ENCODE peak calls at places on chromosomes 6 and 20, in four cellular contexts. C is WTC11, F is heart left ventricle, J is HL-60. I is an unnamed sample.

GRCh38 chr6:71902261-71902660 is 15.9 kb downstream of the RIMS1 start:
- DNase-seq in C (no peak), F (no peak), J (no peak), I (no peak)

GRCh38 chr20:39876974-39877615 is 811.9 kb downstream of the MAFB start:
- DNase-seq in C (no peak), F (no peak), J (no peak), I (no peak)

GRCh38 chr6:30265166-30265565 is 52.0 kb upstream of the TRIM26 start:
- DNase-seq in C (no peak), F (no peak), J (no peak), I (peak; percentile 29)

GRCh38 chr6:17679726-17680125 is 27.0 kb downstream of the NUP153 start:
- DNase-seq in C (peak; percentile 20), F (no peak), J (no peak), I (no peak)

GRCh38 chr6:4909063-4909645 is 94.7 kb downstream of the RPP40 start:
- DNase-seq in C (no peak), F (no peak), J (no peak), I (no peak)

GRCh38 chr20:32709528-32710121 is 33.6 kb downstream of the COMMD7 start:
- DNase-seq in C (no peak), F (no peak), J (no peak), I (no peak)

GRCh38 chr20:36183155-36183944 is 28.8 kb downstream of the EPB41L1 start:
- DNase-seq in C (no peak), F (no peak), J (no peak), I (no peak)

GRCh38 chr6:5782783-5783567 is 223.8 kb downstream of the NRN1 start:
- DNase-seq in C (no peak), F (peak; percentile 77), J (no peak), I (no peak)

GRCh38 chr6:121748850-121749249 is 313.4 kb downstream of the GJA1 start:
- DNase-seq in C (no peak), F (no peak), J (no peak), I (no peak)

GRCh38 chr20:59232618-59233017 is 67.8 kb upstream of the EDN3 start:
- DNase-seq in C (no peak), F (no peak), J (no peak), I (no peak)

GRCh38 chr6:78835817-78836216 is 31.5 kb upstream of the IRAK1BP1 start:
- DNase-seq in C (no peak), F (no peak), J (no peak), I (peak; percentile 13)

GRCh38 chr20:58546756-58547526 is 31.7 kb upstream of the APCDD1L start:
- DNase-seq in C (no peak), F (no peak), J (no peak), I (no peak)

GRCh38 chr20:46099491-46100287 is 9.9 kb upstream of the NCOA5 start:
- DNase-seq in C (peak; percentile 76), F (no peak), J (no peak), I (no peak)

GRCh38 chr20:22522701-22523100 is 61.7 kb downstream of the FOXA2 start:
- DNase-seq in C (no peak), F (no peak), J (no peak), I (no peak)

GRCh38 chr6:106473807-106474206 is 113.3 kb downstream of the CRYBG1 start:
- DNase-seq in C (no peak), F (no peak), J (no peak), I (peak; percentile 61)

GRCh38 chr6:55011034-55011433 is 163.3 kb upstream of the HCRTR2 start:
- DNase-seq in C (no peak), F (no peak), J (no peak), I (no peak)

GRCh38 chr6:134436950-134437349 is 119.0 kb upstream of the SGK1 start:
- DNase-seq in C (no peak), F (no peak), J (no peak), I (peak; percentile 41)

GRCh38 chr6:167401525-167402194 is 76.8 kb downstream of the TTLL2 start:
- DNase-seq in C (no peak), F (peak; percentile 54), J (no peak), I (no peak)

GRCh38 chr6:160261991-160262718 is 3.5 kb upstream of the SLC22A2 start:
- DNase-seq in C (no peak), F (peak; percentile 53), J (no peak), I (no peak)

GRCh38 chr20:24685736-24686135 is 216.3 kb downstream of the SYNDIG1 start:
- DNase-seq in C (no peak), F (no peak), J (no peak), I (no peak)

GRCh38 chr6:165231581-165232276 is 77.7 kb downstream of the C6orf118 start:
- DNase-seq in C (peak; percentile 15), F (no peak), J (no peak), I (peak; percentile 72)

GRCh38 chr20:63957004-63957689 is 931 bp upstream of the UCKL1 start:
- DNase-seq in C (peak; percentile 78), F (no peak), J (peak; percentile 73), I (peak; percentile 56)

GRCh38 chr6:147970970-147971369 is 371.7 kb upstream of the SASH1 start:
- DNase-seq in C (no peak), F (no peak), J (no peak), I (no peak)

GRCh38 chr6:151209071-151209831 is 30.5 kb upstream of the AKAP12 start:
- DNase-seq in C (no peak), F (no peak), J (no peak), I (no peak)

GRCh38 chr6:87870606-87871005 is 168.6 kb upstream of the AKIRIN2 start:
- DNase-seq in C (no peak), F (no peak), J (no peak), I (peak; percentile 6)

GRCh38 chr6:83511901-83512681 is at the start of gene PRSS35:
- DNase-seq in C (peak; percentile 85), F (peak; percentile 77), J (peak; percentile 46), I (peak; percentile 40)

GRCh38 chr6:111746983-111747773 is 126.1 kb downstream of the FYN start:
- DNase-seq in C (no peak), F (no peak), J (no peak), I (no peak)

GRCh38 chr6:122696079-122696478 is 83.4 kb upstream of the FABP7 start:
- DNase-seq in C (no peak), F (no peak), J (no peak), I (peak; percentile 66)

GRCh38 chr6:161139766-161140553 is 133.9 kb downstream of the AGPAT4 start:
- DNase-seq in C (no peak), F (no peak), J (no peak), I (no peak)

GRCh38 chr20:24610341-24611115 is 141.1 kb downstream of the SYNDIG1 start:
- DNase-seq in C (no peak), F (no peak), J (no peak), I (peak; percentile 29)

GRCh38 chr6:163955131-163955530 is 540.6 kb downstream of the QKI start:
- DNase-seq in C (no peak), F (no peak), J (no peak), I (peak; percentile 87)

GRCh38 chr6:134080171-134080795 is 27.9 kb upstream of the SLC2A12 start:
- DNase-seq in C (no peak), F (no peak), J (no peak), I (no peak)

GRCh38 chr20:25549866-25550477 is 35.4 kb downstream of the NINL start:
- DNase-seq in C (no peak), F (no peak), J (no peak), I (peak; percentile 67)

GRCh38 chr6:40550096-40550731 is 37.0 kb downstream of the LRFN2 start:
- DNase-seq in C (no peak), F (no peak), J (peak; percentile 51), I (peak; percentile 72)

GRCh38 chr6:25088513-25088912 is 152.8 kb upstream of the RIPOR2 start:
- DNase-seq in C (no peak), F (no peak), J (no peak), I (peak; percentile 39)
- TF ChIP-seq CTCF in C (no peak), F (no peak), J (no peak), I (no peak)

GRCh38 chr6:47005486-47005885 is 36.6 kb downstream of the ADGRF1 start:
- DNase-seq in C (no peak), F (no peak), J (no peak), I (no peak)

GRCh38 chr6:47008397-47008763 is 33.8 kb downstream of the ADGRF1 start:
- DNase-seq in C (no peak), F (no peak), J (no peak), I (no peak)

GRCh38 chr6:47007657-47008396 is 34.3 kb downstream of the ADGRF1 start:
- DNase-seq in C (no peak), F (no peak), J (no peak), I (no peak)

GRCh38 chr6:47014401-47014800 is 27.7 kb downstream of the ADGRF1 start:
- DNase-seq in C (no peak), F (no peak), J (no peak), I (no peak)

DNA sequence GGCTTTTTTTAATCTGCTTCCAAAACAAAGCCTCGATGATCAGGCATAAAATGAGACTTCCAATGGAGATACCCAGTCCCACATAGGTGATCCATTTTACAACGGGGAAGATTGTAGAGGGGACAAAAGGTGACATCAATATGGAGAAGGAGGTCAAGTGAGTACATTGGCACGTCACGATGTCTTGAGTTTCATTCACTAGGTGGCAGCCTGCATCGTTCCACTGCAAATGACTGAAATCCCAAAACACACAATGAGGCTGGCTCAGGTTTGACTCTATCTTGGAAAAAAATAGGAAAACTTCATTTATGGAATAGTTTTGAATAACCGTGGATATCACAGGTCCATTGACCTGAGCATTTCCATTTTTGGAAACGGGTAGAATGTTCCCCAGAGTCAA is 32.5 kb downstream of the ADGRF1 start:
- DNase-seq in C (no peak), F (no peak), J (no peak), I (no peak)
- TF ChIP-seq CTCF in C (no peak), F (peak; percentile 32), J (no peak), I (peak; percentile 3)

DNA sequence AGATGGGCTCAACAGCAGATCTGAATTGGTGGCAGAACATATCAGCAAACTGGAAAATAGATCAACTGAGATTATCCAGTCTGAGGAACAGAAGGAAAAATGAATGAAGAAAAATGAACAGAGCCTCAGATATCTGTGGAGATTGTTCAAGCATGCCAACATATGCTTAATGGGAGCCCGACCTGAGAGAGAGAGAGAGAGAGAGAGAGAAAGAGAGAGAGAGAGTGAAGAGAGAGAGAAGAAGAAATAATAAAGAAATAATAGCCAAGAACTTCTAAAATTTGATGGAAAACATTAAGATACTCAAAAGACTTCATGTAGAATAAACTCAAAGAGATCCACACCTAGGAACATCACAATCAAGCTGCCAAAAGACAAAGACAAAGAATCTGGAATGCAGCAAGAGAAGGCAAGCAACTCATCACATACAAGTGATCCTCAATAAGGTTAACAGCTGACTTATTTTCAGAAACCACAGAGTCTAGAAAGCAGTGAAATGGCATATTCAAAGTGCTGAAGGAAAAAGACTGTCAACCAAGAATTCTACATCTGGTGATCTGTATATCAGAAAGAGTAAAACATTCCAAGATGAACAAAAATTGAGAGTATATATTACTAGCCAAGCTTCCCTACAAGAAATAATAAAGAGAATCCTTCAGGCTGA is 97.2 kb downstream of the MYLK4 start:
- DNase-seq in C (no peak), F (no peak), J (no peak), I (no peak)
- TF ChIP-seq CTCF in C (no peak), F (no peak), J (no peak), I (no peak)

DNA sequence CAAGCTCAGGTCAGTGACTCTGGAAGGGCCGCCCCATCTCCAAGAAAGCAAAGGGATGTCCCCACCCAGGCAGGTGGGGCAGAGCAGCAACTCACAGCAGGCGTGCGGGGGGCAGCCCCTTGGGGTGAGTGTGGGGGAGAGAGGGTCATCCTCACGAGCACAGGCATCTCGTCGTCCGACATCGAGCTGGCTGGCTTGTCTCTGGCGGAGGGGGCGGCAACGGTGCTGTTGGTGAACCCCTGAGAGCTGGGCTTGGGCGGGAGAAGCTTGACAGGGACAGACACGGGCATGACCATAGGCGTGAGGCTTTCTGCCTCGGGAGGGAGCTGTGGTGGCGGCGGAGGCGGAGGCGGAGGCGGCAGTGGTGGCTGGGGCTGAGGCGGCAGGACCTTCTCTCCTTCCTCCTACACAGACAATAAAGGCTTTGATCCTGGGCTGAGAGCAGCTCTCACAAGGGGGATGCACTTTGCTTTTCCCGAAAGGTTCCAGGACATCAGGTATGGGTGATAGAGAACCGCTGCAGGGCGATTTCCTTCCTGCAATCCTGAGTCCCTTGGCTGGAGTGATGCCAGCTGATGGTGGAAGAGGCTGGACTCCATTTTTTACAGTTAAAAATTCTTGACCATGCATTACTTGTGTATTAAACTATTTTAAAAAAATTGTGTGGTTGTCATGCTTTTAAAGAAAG is 45.6 kb upstream of the MRPS10 start:
- DNase-seq in C (peak; percentile 36), F (no peak), J (no peak), I (no peak)
- TF ChIP-seq CTCF in C (no peak), F (no peak), J (no peak), I (no peak)

I was measured in AG10803.